ENCODE peak calls at places on chromosomes 11 and 22, in five cellular contexts. I, Y, H, S and M are unnamed samples.

GRCh38 chr11:12235549-12235944 is 125.2 kb downstream of the MICAL2 start:
- DNase-seq in H (no peak), Y (no peak), S (no peak), I (no peak), M (no peak)

GRCh38 chr22:29710193-29710592 is 9.6 kb upstream of the CABP7 start:
- DNase-seq in Y (no peak), S (no peak), I (no peak), H (no peak), M (no peak)

GRCh38 chr22:19477321-19478085 is 1.5 kb downstream of the UFD1 start:
- DNase-seq in H (no peak), I (no peak), S (no peak), Y (no peak), M (no peak)

GRCh38 chr11:121047926-121048325 is 24.0 kb downstream of the TBCEL start:
- DNase-seq in H (no peak), Y (no peak), I (no peak), S (no peak), M (no peak)

GRCh38 chr11:61974766-61975631 is 7.6 kb upstream of the FTH1 start:
- DNase-seq in Y (peak; percentile 63), S (no peak), H (no peak), I (peak; percentile 59), M (no peak)

GRCh38 chr11:2883717-2884423 is 1.7 kb downstream of the CDKN1C start:
- DNase-seq in H (no peak), I (no peak), S (no peak), Y (no peak), M (no peak)

GRCh38 chr11:98411777-98412176 is 609.0 kb upstream of the CNTN5 start:
- DNase-seq in Y (no peak), S (no peak), I (no peak), H (no peak), M (no peak)

GRCh38 chr22:31911565-31912401 is 32.6 kb upstream of the YWHAH start:
- DNase-seq in H (no peak), S (no peak), Y (no peak), I (no peak), M (no peak)

GRCh38 chr11:8039530-8040260 is 41.3 kb upstream of the TUB start:
- DNase-seq in I (no peak), H (no peak), S (no peak), Y (no peak), M (no peak)

GRCh38 chr22:49767355-49768062 is 60.2 kb downstream of the BRD1 start:
- DNase-seq in S (peak; percentile 12), Y (peak; percentile 52), I (peak; percentile 64), H (no peak), M (no peak)

GRCh38 chr22:32700186-32700882 is 101.2 kb upstream of the TIMP3 start:
- DNase-seq in I (peak; percentile 49), S (no peak), H (peak; percentile 32), Y (no peak), M (no peak)

GRCh38 chr11:61853698-61854169 is 25.6 kb downstream of the FADS2 start:
- DNase-seq in H (no peak), S (no peak), Y (no peak), I (no peak), M (no peak)